ENCODE peak calls at places on chromosomes 4 and X, in eight cellular contexts. E is heart left ventricle, F is heart right ventricle, D is PC-3, U is aorta, K is breast epithelium, X is ascending aorta, W is kidney. N is an unnamed sample. For H3K36me3 and H3K4me1, the result is how much of the 10 kb centered on the place peaks cover.

GRCh38 chrX:150984164-150984824 is 1.2 kb downstream of the HMGB3 start:
- DNase-seq in W (no peak), U (no peak), K (no peak), E (no peak), F (no peak), D (no peak), X (no peak), N (no peak)

GRCh38 chrX:132393090-132393884 is 95.6 kb downstream of the MBNL3 start:
- DNase-seq in F (no peak), K (no peak), W (no peak), E (no peak), X (no peak), U (no peak), D (no peak), N (no peak)

GRCh38 chr4:177239878-177240277 is 69.8 kb upstream of the NEIL3 start:
- DNase-seq in U (no peak), X (no peak), K (no peak), D (no peak), F (no peak), E (no peak), W (no peak), N (no peak)

GRCh38 chrX:115357316-115357715 is 67.8 kb downstream of the LUZP4 start:
- DNase-seq in U (no peak), W (no peak), F (no peak), E (no peak), X (no peak), K (no peak), D (no peak), N (no peak)

GRCh38 chr4:36027203-36027602 is 217.1 kb downstream of the ARAP2 start:
- DNase-seq in W (no peak), K (no peak), D (no peak), E (no peak), X (no peak), F (no peak), U (no peak), N (no peak)

GRCh38 chr4:2045518-2045951 is 13.6 kb upstream of the NAT8L start:
- DNase-seq in W (peak), U (peak), E (no peak), X (peak), K (no peak), F (no peak), D (peak), N (no peak)

GRCh38 chr4:144318797-144319196 is 178.3 kb upstream of the GYPA start:
- DNase-seq in X (no peak), D (no peak), K (no peak), U (no peak), E (no peak), F (no peak), W (no peak), N (no peak)

GRCh38 chr4:146495277-146495676 is 26.5 kb downstream of the SLC10A7 start:
- DNase-seq in E (no peak), X (no peak), W (no peak), D (peak), K (no peak), U (no peak), F (no peak), N (no peak)

GRCh38 chr4:145481164-145481941 is at the start of gene SMAD1:
- DNase-seq in W (peak), F (peak), K (peak), D (peak), U (peak), E (peak), X (peak), N (peak)

GRCh38 chr4:48899950-48900349 is 6.6 kb downstream of the OCIAD2 start:
- DNase-seq in E (no peak), X (no peak), F (no peak), K (no peak), U (no peak), D (no peak), W (no peak), N (no peak)

GRCh38 chrX:9293051-9293496 is 171.8 kb upstream of the TBL1X start:
- DNase-seq in W (no peak), X (no peak), D (no peak), E (no peak), K (no peak), U (no peak), F (no peak), N (no peak)

GRCh38 chr4:158169931-158170690 is 2.7 kb downstream of the GASK1B start:
- DNase-seq in E (peak), U (no peak), K (no peak), W (no peak), X (no peak), F (no peak), D (no peak), N (no peak)

GRCh38 chr4:158782539-158783360 is 13.9 kb downstream of the FNIP2 start:
- DNase-seq in K (no peak), E (no peak), X (no peak), W (no peak), F (no peak), D (no peak), U (no peak), N (peak)

GRCh38 chr4:100079264-100079663 is 111.0 kb downstream of the DDIT4L start:
- DNase-seq in U (no peak), D (no peak), X (no peak), K (no peak), E (no peak), W (no peak), F (no peak), N (no peak)

GRCh38 chr4:186701273-186701672 is 22.4 kb downstream of the FAT1 start:
- DNase-seq in X (peak), U (no peak), W (no peak), K (no peak), F (peak), D (no peak), E (no peak), N (peak)

GRCh38 chr4:56976283-56976877 is 1.0 kb downstream of the NOA1 start:
- DNase-seq in U (no peak), E (peak), F (no peak), W (no peak), D (no peak), X (no peak), K (no peak), N (peak)

GRCh38 chr4:56976878-56977320 is 507 bp downstream of the NOA1 start:
- DNase-seq in U (peak), W (peak), K (peak), E (no peak), D (peak), X (peak), F (peak), N (peak)

GRCh38 chr4:56972389-56972788 is 5.0 kb downstream of the NOA1 start:
- DNase-seq in F (no peak), U (no peak), X (no peak), W (no peak), D (no peak), E (no peak), K (no peak), N (no peak)

GRCh38 chr4:56972832-56973231 is 4.6 kb downstream of the NOA1 start:
- DNase-seq in K (no peak), U (no peak), F (no peak), X (no peak), D (no peak), W (no peak), E (no peak), N (no peak)

GRCh38 chr4:56971383-56971782 is 6.0 kb downstream of the NOA1 start:
- DNase-seq in D (no peak), F (no peak), X (no peak), U (no peak), W (no peak), K (no peak), E (no peak), N (no peak)
- H3K36me3 ChIP-seq in D (half or more), F (under half), X (half or more), U (under half), W (under half), K (under half), E (half or more), N (under half)

GRCh38 chr4:56909083-56909981 is 1.6 kb downstream of the REST start:
- DNase-seq in U (no peak), E (peak), D (peak), X (peak), F (no peak), K (no peak), W (peak), N (peak)
- H3K4me1 ChIP-seq in U (under half), E (half or more), D (under half), X (under half), F (under half), K (under half), W (under half), N (under half)

GRCh38 chr4:17316566-17316965 is 195.3 kb downstream of the QDPR start:
- DNase-seq in X (no peak), E (no peak), D (no peak), U (no peak), F (no peak), K (no peak), W (no peak), N (no peak)

GRCh38 chr4:17313194-17313593 is 198.7 kb downstream of the QDPR start:
- DNase-seq in D (no peak), X (no peak), W (no peak), K (no peak), F (no peak), U (no peak), E (no peak), N (no peak)

GRCh38 chr4:17320046-17320445 is 191.8 kb downstream of the QDPR start:
- DNase-seq in E (no peak), F (no peak), U (no peak), D (no peak), W (no peak), K (no peak), X (no peak), N (no peak)

GRCh38 chr4:17317526-17317925 is 194.4 kb downstream of the QDPR start:
- DNase-seq in D (no peak), K (no peak), F (no peak), E (no peak), U (no peak), W (no peak), X (no peak), N (no peak)

GRCh38 chr4:17315459-17315858 is 196.4 kb downstream of the QDPR start:
- DNase-seq in D (no peak), E (no peak), X (no peak), W (no peak), U (no peak), K (no peak), F (no peak), N (no peak)
- H3K36me3 ChIP-seq in D (under half), E (under half), X (under half), W (under half), U (under half), K (under half), F (under half), N (under half)

DNA sequence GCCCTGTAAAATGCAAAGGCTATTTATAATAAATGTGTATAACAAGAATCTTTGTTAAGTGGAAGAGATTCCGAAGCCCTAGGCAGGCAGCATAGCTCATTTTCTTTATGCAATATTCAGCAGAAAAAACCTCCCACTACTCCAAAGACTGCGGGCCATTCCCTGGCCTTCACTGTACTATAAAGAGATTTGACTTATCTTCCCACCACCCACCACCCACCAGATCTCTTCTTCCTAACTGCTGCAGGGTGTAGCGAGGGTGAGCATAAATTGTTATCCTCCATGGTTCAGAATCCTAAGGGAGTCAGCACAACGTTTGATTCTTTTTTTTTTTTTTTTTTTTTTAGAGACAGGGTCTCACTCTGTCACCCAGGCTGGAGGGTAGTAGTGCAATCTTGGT is 114.8 kb downstream of the NSUN7 start:
- DNase-seq in W (no peak), E (no peak), K (no peak), X (peak), D (no peak), U (no peak), F (no peak), N (no peak)
- H3K4me1 ChIP-seq in W (under half), E (under half), K (under half), X (under half), D (under half), U (under half), F (under half), N (under half)

GRCh38 chrX:23623797-23624196 is 43.5 kb upstream of the PRDX4 start:
- DNase-seq in K (no peak), D (no peak), X (no peak), U (no peak), F (no peak), E (no peak), W (no peak), N (no peak)

GRCh38 chrX:23621621-23622265 is 45.5 kb upstream of the PRDX4 start:
- DNase-seq in D (no peak), E (no peak), K (no peak), U (no peak), F (no peak), X (no peak), W (no peak), N (no peak)

GRCh38 chrX:23631136-23631535 is 36.2 kb upstream of the PRDX4 start:
- DNase-seq in X (no peak), D (no peak), W (no peak), E (no peak), F (no peak), U (no peak), K (no peak), N (no peak)

GRCh38 chrX:23626651-23627050 is 40.6 kb upstream of the PRDX4 start:
- DNase-seq in D (no peak), X (no peak), K (no peak), F (no peak), W (no peak), E (no peak), U (no peak), N (no peak)
- H3K36me3 ChIP-seq in D (under half), X (under half), K (under half), F (under half), W (under half), E (under half), U (under half), N (under half)

GRCh38 chr4:153246446-153247115 is 42.3 kb downstream of the TRIM2 start:
- DNase-seq in U (no peak), X (no peak), K (no peak), F (no peak), E (no peak), W (no peak), D (no peak), N (no peak)

GRCh38 chr4:153245775-153246174 is 41.5 kb downstream of the TRIM2 start:
- DNase-seq in X (no peak), E (no peak), K (no peak), U (no peak), F (no peak), D (no peak), W (no peak), N (no peak)

GRCh38 chr4:153242848-153243324 is 38.6 kb downstream of the TRIM2 start:
- DNase-seq in E (no peak), W (no peak), U (no peak), X (no peak), D (no peak), F (no peak), K (no peak), N (no peak)

GRCh38 chr4:153243464-153243863 is 39.2 kb downstream of the TRIM2 start:
- DNase-seq in W (no peak), U (no peak), F (no peak), D (no peak), K (no peak), E (no peak), X (no peak), N (no peak)

GRCh38 chr4:153244969-153245368 is 40.7 kb downstream of the TRIM2 start:
- DNase-seq in X (no peak), W (no peak), K (no peak), F (no peak), D (no peak), U (no peak), E (no peak), N (no peak)
- H3K4me1 ChIP-seq in X (under half), W (under half), K (under half), F (under half), D (under half), U (under half), E (under half), N (under half)